ENCODE peak calls at places on chromosomes 7 and 10, in four cellular contexts. W, V, L and Q are unnamed samples.

GRCh38 chr10:6136215-6137201 is 47.7 kb downstream of the RBM17 start:
- DNase-seq in L (no peak), W (peak; percentile 84), V (no peak), Q (no peak)

GRCh38 chr10:121292396-121292795 is 305.8 kb downstream of the FGFR2 start:
- DNase-seq in W (no peak), L (no peak), V (no peak), Q (no peak)

GRCh38 chr7:44838751-44839150 is 9.1 kb downstream of the H2AZ2 start:
- DNase-seq in L (no peak), V (no peak), W (no peak), Q (no peak)

GRCh38 chr7:130930260-130930659 is 196.3 kb upstream of the KLF14 start:
- DNase-seq in W (no peak), L (no peak), V (no peak), Q (no peak)

GRCh38 chr7:27173412-27174076 is 576 bp downstream of the HOXA10 start:
- DNase-seq in W (no peak), L (no peak), V (no peak), Q (peak; percentile 73)

GRCh38 chr7:97117035-97117371 is 495 bp upstream of the SDHAF3 start:
- DNase-seq in V (peak; percentile 20), W (no peak), L (no peak), Q (no peak)

GRCh38 chr10:68800196-68800595 is 27.1 kb upstream of the STOX1 start:
- DNase-seq in V (no peak), L (no peak), W (no peak), Q (no peak)

GRCh38 chr7:94432799-94433198 is 38.1 kb downstream of the COL1A2 start:
- DNase-seq in L (no peak), W (no peak), V (no peak), Q (no peak)

GRCh38 chr10:15387021-15387420 is 15.9 kb upstream of the FAM171A1 start:
- DNase-seq in V (no peak), L (no peak), W (no peak), Q (no peak)

GRCh38 chr10:27504007-27504890 is at the start of gene RAB18:
- DNase-seq in L (peak; percentile 97), W (peak; percentile 99), V (peak; percentile 97), Q (peak; percentile 95)

GRCh38 chr10:94274142-94274787 is 88.5 kb downstream of the NOC3L start:
- DNase-seq in L (no peak), W (no peak), V (peak; percentile 54), Q (no peak)